ENCODE peak calls at places on chromosomes 11 and 22, in six cellular contexts. One of them, this sample, is unnamed.

GRCh38 chr11:43944761-43945311 is 2.4 kb downstream of the C11orf96 start:
- DNase-seq in IMR-90: peak
- DNase-seq in bronchial epithelial cell: no peak
- DNase-seq in coronary artery: no peak
- DNase-seq in HFF-Myc: no peak
- DNase-seq in MM.1S: peak
- DNase-seq in this sample: peak

GRCh38 chr11:126268361-126268707 is 361 bp downstream of the SRPRA start:
- DNase-seq in MM.1S: peak
- DNase-seq in coronary artery: no peak
- DNase-seq in IMR-90: no peak
- DNase-seq in bronchial epithelial cell: no peak
- DNase-seq in HFF-Myc: no peak
- DNase-seq in this sample: no peak

GRCh38 chr11:10973416-10973815 is 115.6 kb upstream of the ZBED5 start:
- DNase-seq in bronchial epithelial cell: no peak
- DNase-seq in HFF-Myc: no peak
- DNase-seq in coronary artery: no peak
- DNase-seq in IMR-90: no peak
- DNase-seq in MM.1S: no peak
- DNase-seq in this sample: no peak

GRCh38 chr11:119701591-119702260 is 27.3 kb downstream of the NECTIN1 start:
- DNase-seq in IMR-90: no peak
- DNase-seq in HFF-Myc: no peak
- DNase-seq in MM.1S: no peak
- DNase-seq in bronchial epithelial cell: peak
- DNase-seq in coronary artery: no peak
- DNase-seq in this sample: no peak

GRCh38 chr11:33692013-33692504 is 8.6 kb downstream of the C11orf91 start:
- DNase-seq in IMR-90: peak
- DNase-seq in coronary artery: peak
- DNase-seq in MM.1S: no peak
- DNase-seq in HFF-Myc: peak
- DNase-seq in bronchial epithelial cell: peak
- DNase-seq in this sample: no peak

GRCh38 chr11:69343401-69344321 is 49.7 kb downstream of the MYEOV start:
- DNase-seq in HFF-Myc: no peak
- DNase-seq in MM.1S: no peak
- DNase-seq in IMR-90: no peak
- DNase-seq in coronary artery: peak
- DNase-seq in bronchial epithelial cell: no peak
- DNase-seq in this sample: peak

GRCh38 chr11:63602296-63602695 is 11.9 kb downstream of the PLAAT3 start:
- DNase-seq in MM.1S: no peak
- DNase-seq in bronchial epithelial cell: no peak
- DNase-seq in coronary artery: no peak
- DNase-seq in IMR-90: peak
- DNase-seq in HFF-Myc: no peak
- DNase-seq in this sample: no peak

GRCh38 chr22:24410110-24410856 is 17.1 kb upstream of the ADORA2A start:
- DNase-seq in bronchial epithelial cell: peak
- DNase-seq in HFF-Myc: no peak
- DNase-seq in MM.1S: no peak
- DNase-seq in coronary artery: no peak
- DNase-seq in IMR-90: peak
- DNase-seq in this sample: no peak

GRCh38 chr11:67489203-67489859 is 6.5 kb downstream of the AIP start:
- DNase-seq in coronary artery: no peak
- DNase-seq in IMR-90: no peak
- DNase-seq in MM.1S: no peak
- DNase-seq in HFF-Myc: no peak
- DNase-seq in bronchial epithelial cell: no peak
- DNase-seq in this sample: no peak

GRCh38 chr11:62708423-62709261 is 1.2 kb downstream of the GNG3 start:
- DNase-seq in bronchial epithelial cell: peak
- DNase-seq in coronary artery: no peak
- DNase-seq in MM.1S: no peak
- DNase-seq in HFF-Myc: no peak
- DNase-seq in IMR-90: no peak
- DNase-seq in this sample: no peak

GRCh38 chr11:60710482-60710881 is 11.1 kb downstream of the MS4A8 start:
- DNase-seq in bronchial epithelial cell: no peak
- DNase-seq in IMR-90: no peak
- DNase-seq in coronary artery: no peak
- DNase-seq in HFF-Myc: no peak
- DNase-seq in MM.1S: no peak
- DNase-seq in this sample: no peak

GRCh38 chr11:118659314-118659939 is 20.0 kb downstream of the TREH start:
- DNase-seq in bronchial epithelial cell: peak
- DNase-seq in coronary artery: peak
- DNase-seq in MM.1S: peak
- DNase-seq in IMR-90: peak
- DNase-seq in HFF-Myc: peak
- DNase-seq in this sample: peak

GRCh38 chr11:9691865-9692264 is 28.0 kb downstream of the SWAP70 start:
- DNase-seq in IMR-90: peak
- DNase-seq in coronary artery: no peak
- DNase-seq in bronchial epithelial cell: peak
- DNase-seq in HFF-Myc: no peak
- DNase-seq in MM.1S: no peak
- DNase-seq in this sample: no peak

GRCh38 chr11:73521621-73522020 is 76.3 kb downstream of the FAM168A start:
- DNase-seq in HFF-Myc: no peak
- DNase-seq in MM.1S: no peak
- DNase-seq in IMR-90: peak
- DNase-seq in coronary artery: no peak
- DNase-seq in bronchial epithelial cell: no peak
- DNase-seq in this sample: no peak

GRCh38 chr11:34250732-34251639 is 106.8 kb downstream of the ABTB2 start:
- DNase-seq in IMR-90: peak
- DNase-seq in HFF-Myc: no peak
- DNase-seq in bronchial epithelial cell: peak
- DNase-seq in MM.1S: no peak
- DNase-seq in coronary artery: peak
- DNase-seq in this sample: peak

GRCh38 chr11:61082931-61083531 is 19.3 kb upstream of the CD5 start:
- DNase-seq in coronary artery: peak
- DNase-seq in bronchial epithelial cell: no peak
- DNase-seq in HFF-Myc: no peak
- DNase-seq in MM.1S: no peak
- DNase-seq in IMR-90: no peak
- DNase-seq in this sample: no peak

GRCh38 chr22:22474733-22475132 is 33.8 kb downstream of the ZNF280B start:
- DNase-seq in HFF-Myc: no peak
- DNase-seq in MM.1S: no peak
- DNase-seq in bronchial epithelial cell: no peak
- DNase-seq in IMR-90: no peak
- DNase-seq in coronary artery: no peak
- DNase-seq in this sample: no peak

GRCh38 chr11:91796999-91797398 is 427.6 kb upstream of the FAT3 start:
- DNase-seq in bronchial epithelial cell: peak
- DNase-seq in IMR-90: no peak
- DNase-seq in MM.1S: no peak
- DNase-seq in coronary artery: no peak
- DNase-seq in HFF-Myc: no peak
- DNase-seq in this sample: no peak

GRCh38 chr22:44451016-44451415 is 47.0 kb downstream of the RTL6 start:
- DNase-seq in IMR-90: no peak
- DNase-seq in bronchial epithelial cell: no peak
- DNase-seq in HFF-Myc: no peak
- DNase-seq in MM.1S: no peak
- DNase-seq in coronary artery: peak
- DNase-seq in this sample: no peak

GRCh38 chr11:12768731-12769673 is 94.8 kb downstream of the TEAD1 start:
- DNase-seq in IMR-90: no peak
- DNase-seq in bronchial epithelial cell: no peak
- DNase-seq in HFF-Myc: no peak
- DNase-seq in coronary artery: no peak
- DNase-seq in MM.1S: no peak
- DNase-seq in this sample: peak

GRCh38 chr11:44467931-44468330 is 97.5 kb upstream of the CD82 start:
- DNase-seq in bronchial epithelial cell: no peak
- DNase-seq in coronary artery: no peak
- DNase-seq in IMR-90: no peak
- DNase-seq in MM.1S: no peak
- DNase-seq in HFF-Myc: no peak
- DNase-seq in this sample: no peak

GRCh38 chr11:3022982-3023381 is 30.9 kb upstream of the NAP1L4 start:
- DNase-seq in IMR-90: peak
- DNase-seq in HFF-Myc: no peak
- DNase-seq in bronchial epithelial cell: peak
- DNase-seq in MM.1S: no peak
- DNase-seq in coronary artery: no peak
- DNase-seq in this sample: no peak

GRCh38 chr11:86388198-86388597 is 13.5 kb downstream of the CCDC81 start:
- DNase-seq in coronary artery: no peak
- DNase-seq in HFF-Myc: no peak
- DNase-seq in IMR-90: no peak
- DNase-seq in bronchial epithelial cell: no peak
- DNase-seq in MM.1S: no peak
- DNase-seq in this sample: no peak

GRCh38 chr11:122746050-122746478 is 90.5 kb downstream of the UBASH3B start:
- DNase-seq in HFF-Myc: no peak
- DNase-seq in coronary artery: no peak
- DNase-seq in IMR-90: no peak
- DNase-seq in bronchial epithelial cell: no peak
- DNase-seq in MM.1S: peak
- DNase-seq in this sample: peak

GRCh38 chr11:33696411-33696810 is 4.2 kb downstream of the C11orf91 start:
- DNase-seq in IMR-90: no peak
- DNase-seq in bronchial epithelial cell: no peak
- DNase-seq in HFF-Myc: no peak
- DNase-seq in MM.1S: no peak
- DNase-seq in coronary artery: no peak
- DNase-seq in this sample: no peak

GRCh38 chr11:64207247-64208085 is 945 bp downstream of the FERMT3 start:
- DNase-seq in coronary artery: peak
- DNase-seq in IMR-90: peak
- DNase-seq in HFF-Myc: peak
- DNase-seq in MM.1S: no peak
- DNase-seq in bronchial epithelial cell: no peak
- DNase-seq in this sample: peak

GRCh38 chr22:37472418-37473006 is 13.7 kb downstream of the MFNG start:
- DNase-seq in MM.1S: no peak
- DNase-seq in bronchial epithelial cell: peak
- DNase-seq in HFF-Myc: no peak
- DNase-seq in coronary artery: no peak
- DNase-seq in IMR-90: peak
- DNase-seq in this sample: peak

GRCh38 chr11:74380746-74381439 is 17.3 kb downstream of the PGM2L1 start:
- DNase-seq in bronchial epithelial cell: peak
- DNase-seq in MM.1S: no peak
- DNase-seq in coronary artery: no peak
- DNase-seq in HFF-Myc: no peak
- DNase-seq in IMR-90: no peak
- DNase-seq in this sample: no peak

GRCh38 chr11:102194257-102194656 is 84.0 kb downstream of the YAP1 start:
- DNase-seq in HFF-Myc: no peak
- DNase-seq in IMR-90: no peak
- DNase-seq in coronary artery: no peak
- DNase-seq in MM.1S: no peak
- DNase-seq in bronchial epithelial cell: no peak
- DNase-seq in this sample: no peak

GRCh38 chr11:70002433-70002832 is 75.7 kb upstream of the ANO1 start:
- DNase-seq in IMR-90: no peak
- DNase-seq in coronary artery: no peak
- DNase-seq in HFF-Myc: no peak
- DNase-seq in bronchial epithelial cell: no peak
- DNase-seq in MM.1S: no peak
- DNase-seq in this sample: no peak

GRCh38 chr11:27723685-27724084 is 23.4 kb upstream of the BDNF start:
- DNase-seq in bronchial epithelial cell: no peak
- DNase-seq in HFF-Myc: no peak
- DNase-seq in IMR-90: peak
- DNase-seq in coronary artery: no peak
- DNase-seq in MM.1S: no peak
- DNase-seq in this sample: no peak
- TF ChIP-seq CTCF in bronchial epithelial cell: no peak
- TF ChIP-seq CTCF in HFF-Myc: no peak
- TF ChIP-seq CTCF in IMR-90: peak
- TF ChIP-seq CTCF in coronary artery: no peak
- TF ChIP-seq CTCF in MM.1S: no peak
- TF ChIP-seq CTCF in this sample: no peak

GRCh38 chr11:116547571-116547970 is 225.2 kb downstream of the BUD13 start:
- DNase-seq in HFF-Myc: no peak
- DNase-seq in bronchial epithelial cell: no peak
- DNase-seq in MM.1S: no peak
- DNase-seq in IMR-90: no peak
- DNase-seq in coronary artery: no peak
- DNase-seq in this sample: no peak
- TF ChIP-seq CTCF in HFF-Myc: no peak
- TF ChIP-seq CTCF in bronchial epithelial cell: no peak
- TF ChIP-seq CTCF in MM.1S: no peak
- TF ChIP-seq CTCF in IMR-90: no peak
- TF ChIP-seq CTCF in coronary artery: no peak
- TF ChIP-seq CTCF in this sample: no peak

GRCh38 chr11:8362899-8363298 is 99.2 kb upstream of the LMO1 start:
- DNase-seq in coronary artery: no peak
- DNase-seq in IMR-90: no peak
- DNase-seq in bronchial epithelial cell: no peak
- DNase-seq in HFF-Myc: no peak
- DNase-seq in MM.1S: no peak
- DNase-seq in this sample: no peak

GRCh38 chr11:8368194-8368593 is 104.5 kb upstream of the LMO1 start:
- DNase-seq in coronary artery: no peak
- DNase-seq in IMR-90: no peak
- DNase-seq in MM.1S: no peak
- DNase-seq in bronchial epithelial cell: no peak
- DNase-seq in HFF-Myc: no peak
- DNase-seq in this sample: no peak

GRCh38 chr11:8363924-8364323 is 100.2 kb upstream of the LMO1 start:
- DNase-seq in bronchial epithelial cell: no peak
- DNase-seq in IMR-90: no peak
- DNase-seq in coronary artery: no peak
- DNase-seq in MM.1S: no peak
- DNase-seq in HFF-Myc: no peak
- DNase-seq in this sample: no peak

GRCh38 chr11:8366316-8366715 is 102.6 kb upstream of the LMO1 start:
- DNase-seq in HFF-Myc: no peak
- DNase-seq in bronchial epithelial cell: no peak
- DNase-seq in IMR-90: no peak
- DNase-seq in coronary artery: no peak
- DNase-seq in MM.1S: no peak
- DNase-seq in this sample: no peak

GRCh38 chr11:8365542-8365941 is 101.9 kb upstream of the LMO1 start:
- DNase-seq in HFF-Myc: no peak
- DNase-seq in coronary artery: no peak
- DNase-seq in bronchial epithelial cell: no peak
- DNase-seq in IMR-90: no peak
- DNase-seq in MM.1S: no peak
- DNase-seq in this sample: no peak
- TF ChIP-seq CTCF in HFF-Myc: no peak
- TF ChIP-seq CTCF in coronary artery: no peak
- TF ChIP-seq CTCF in bronchial epithelial cell: peak
- TF ChIP-seq CTCF in IMR-90: no peak
- TF ChIP-seq CTCF in MM.1S: peak
- TF ChIP-seq CTCF in this sample: no peak

GRCh38 chr11:16881074-16881709 is 133.0 kb downstream of the PLEKHA7 start:
- DNase-seq in IMR-90: peak
- DNase-seq in MM.1S: peak
- DNase-seq in bronchial epithelial cell: peak
- DNase-seq in HFF-Myc: no peak
- DNase-seq in coronary artery: no peak
- DNase-seq in this sample: no peak
- TF ChIP-seq CTCF in IMR-90: peak
- TF ChIP-seq CTCF in MM.1S: peak
- TF ChIP-seq CTCF in bronchial epithelial cell: peak
- TF ChIP-seq CTCF in HFF-Myc: peak
- TF ChIP-seq CTCF in coronary artery: peak
- TF ChIP-seq CTCF in this sample: no peak